ENCODE peak calls at places on chromosome 12, in seven cellular contexts. L is esophagus squamous epithelium; B is heart right ventricle; Y is GM23338; C is CD8-positive, alpha-beta T cell; A is fibroblast of lung; H is fibroblast of mammary gland. V is an unnamed sample.

GRCh38 chr12:6831021-6831420 is 2.8 kb downstream of the P3H3 start:
- DNase-seq in Y (no peak), B (no peak), L (no peak), H (no peak), C (no peak), A (no peak), V (no peak)

GRCh38 chr12:22541496-22541895 is 2.8 kb downstream of the C2CD5 start:
- DNase-seq in B (no peak), A (no peak), H (no peak), C (no peak), Y (no peak), L (no peak), V (no peak)

GRCh38 chr12:54162741-54163140 is 26.0 kb downstream of the SMUG1 start:
- DNase-seq in C (no peak), A (no peak), H (no peak), L (no peak), B (no peak), Y (no peak), V (no peak)

GRCh38 chr12:113136128-113136989 is 798 bp upstream of the RASAL1 start:
- DNase-seq in B (no peak), C (no peak), L (no peak), H (no peak), Y (peak), A (no peak), V (no peak)

GRCh38 chr12:100267603-100268281 is 765 bp downstream of the SCYL2 start:
- DNase-seq in B (no peak), C (no peak), H (peak), A (peak), Y (peak), L (no peak), V (no peak)

GRCh38 chr12:112738531-112738930 is 53.0 kb upstream of the RPH3A start:
- DNase-seq in Y (no peak), H (no peak), C (no peak), L (no peak), B (no peak), A (no peak), V (no peak)

GRCh38 chr12:25121916-25122315 is 73.0 kb downstream of the DNAI7 start:
- DNase-seq in C (no peak), L (no peak), H (peak), Y (no peak), A (peak), B (no peak), V (no peak)

GRCh38 chr12:109952160-109952858 is 43.9 kb downstream of the GIT2 start:
- DNase-seq in H (no peak), Y (no peak), C (no peak), L (no peak), B (no peak), A (no peak), V (no peak)

GRCh38 chr12:52912711-52913423 is 8.0 kb upstream of the KRT8 start:
- DNase-seq in C (no peak), B (no peak), L (no peak), H (no peak), Y (no peak), A (no peak), V (no peak)

GRCh38 chr12:5739862-5740370 is 205.1 kb downstream of the ANO2 start:
- DNase-seq in L (no peak), H (no peak), B (no peak), Y (no peak), C (no peak), A (no peak), V (no peak)

GRCh38 chr12:50188875-50189575 is 21.9 kb upstream of the CERS5 start:
- DNase-seq in H (no peak), L (no peak), Y (no peak), A (no peak), C (no peak), B (no peak), V (no peak)

GRCh38 chr12:95202691-95203476 is 14.4 kb downstream of the FGD6 start:
- DNase-seq in B (no peak), A (peak), Y (no peak), C (no peak), H (peak), L (no peak), V (no peak)

GRCh38 chr12:95200128-95200973 is 16.9 kb downstream of the FGD6 start:
- DNase-seq in L (no peak), C (no peak), H (peak), B (no peak), A (no peak), Y (no peak), V (no peak)

GRCh38 chr12:95203477-95203843 is 13.8 kb downstream of the FGD6 start:
- DNase-seq in C (no peak), H (no peak), B (no peak), L (no peak), Y (no peak), A (no peak), V (no peak)

GRCh38 chr12:95198914-95199313 is 18.4 kb downstream of the FGD6 start:
- DNase-seq in H (no peak), A (no peak), L (no peak), Y (peak), B (no peak), C (no peak), V (no peak)

DNA sequence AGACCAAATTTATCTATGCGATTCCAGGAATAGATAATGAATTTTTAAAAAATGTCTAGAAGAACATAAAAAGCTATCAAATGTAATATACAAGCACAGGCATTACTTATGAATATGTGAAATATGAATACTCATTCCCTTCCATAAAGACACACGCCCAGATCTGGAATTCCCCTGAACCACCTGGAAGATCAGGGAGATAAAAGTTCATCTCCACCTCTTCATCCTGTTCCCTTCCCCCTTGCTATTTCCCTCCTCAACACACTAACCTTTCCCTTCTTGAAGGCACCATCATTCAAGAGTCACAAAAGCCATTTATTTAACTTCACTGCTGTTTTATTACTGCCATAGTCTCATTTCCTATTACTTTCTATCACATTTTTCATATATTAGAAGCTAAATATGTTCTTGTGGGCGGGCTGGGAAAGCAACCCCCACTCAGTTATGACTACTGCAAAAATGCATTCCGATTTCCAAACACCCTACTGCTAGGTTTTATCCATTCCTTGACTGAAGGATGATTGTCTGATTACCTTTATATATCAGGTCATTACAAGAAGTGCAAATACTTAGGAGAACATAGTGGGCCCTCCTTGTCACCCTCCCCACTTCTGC is 16.1 kb downstream of the FGD6 start:
- DNase-seq in C (no peak), L (no peak), H (peak), A (peak), B (no peak), Y (no peak), V (no peak)
- H3K4me3 ChIP-seq in C (no peak), L (no peak), H (no peak), A (no peak), B (no peak), Y (no peak), V (no peak)

GRCh38 chr12:107317751-107318553 is 224.6 kb upstream of the CRY1 start:
- DNase-seq in H (peak), L (peak), B (peak), A (peak), C (peak), Y (peak), V (peak)
- TF ChIP-seq CTCF in H (no peak), L (peak), B (peak), A (peak), C (peak), Y (peak), V (peak)

GRCh38 chr12:125382896-125383295 is 317.7 kb downstream of the AACS start:
- DNase-seq in B (no peak), Y (no peak), H (no peak), L (no peak), C (no peak), A (no peak), V (no peak)
- H3K4me3 ChIP-seq in B (no peak), Y (no peak), H (no peak), L (no peak), C (no peak), A (no peak), V (no peak)

GRCh38 chr12:12327802-12328201 is 22.2 kb downstream of the MANSC1 start:
- DNase-seq in C (no peak), L (no peak), A (peak), Y (peak), H (peak), B (no peak), V (no peak)
- TF ChIP-seq CTCF in C (peak), L (peak), A (peak), Y (peak), H (peak), B (peak), V (peak)

GRCh38 chr12:34358198-34358597 is 335.9 kb downstream of the ALG10 start:
- DNase-seq in B (no peak), C (no peak), Y (no peak), H (no peak), A (no peak), L (no peak), V (no peak)

GRCh38 chr12:34352098-34352497 is 329.8 kb downstream of the ALG10 start:
- DNase-seq in A (no peak), C (no peak), H (no peak), L (no peak), B (no peak), Y (no peak), V (no peak)

GRCh38 chr12:34357791-34358190 is 335.5 kb downstream of the ALG10 start:
- DNase-seq in H (no peak), C (no peak), L (no peak), B (no peak), A (no peak), Y (no peak), V (no peak)

GRCh38 chr12:34356233-34356987 is 334.1 kb downstream of the ALG10 start:
- DNase-seq in Y (no peak), H (no peak), C (no peak), B (no peak), L (no peak), A (no peak), V (no peak)

GRCh38 chr12:34354239-34355200 is 332.2 kb downstream of the ALG10 start:
- DNase-seq in L (no peak), A (no peak), C (no peak), Y (no peak), H (no peak), B (no peak), V (no peak)
- H3K4me3 ChIP-seq in L (no peak), A (no peak), C (no peak), Y (no peak), H (no peak), B (no peak), V (no peak)

GRCh38 chr12:124680863-124681778 is 113.7 kb upstream of the NCOR2 start:
- DNase-seq in C (no peak), B (peak), Y (peak), H (peak), L (no peak), A (peak), V (no peak)
- TF ChIP-seq CTCF in C (no peak), B (peak), Y (peak), H (peak), L (no peak), A (peak), V (peak)

GRCh38 chr12:132582058-132582420 is 28.3 kb downstream of the LRCOL1 start:
- DNase-seq in C (no peak), L (no peak), B (peak), Y (peak), H (no peak), A (no peak), V (no peak)
- H3K4me3 ChIP-seq in C (no peak), L (peak), B (no peak), Y (peak), H (no peak), A (no peak), V (no peak)

GRCh38 chr12:131057722-131058515 is 104.2 kb downstream of the ADGRD1 start:
- DNase-seq in A (no peak), L (no peak), C (no peak), Y (no peak), H (no peak), B (peak), V (no peak)
- TF ChIP-seq CTCF in A (no peak), L (no peak), C (no peak), Y (no peak), H (no peak), B (no peak), V (no peak)

V was measured in retinal pigment epithelial cell.